ENCODE peak calls at places on chromosome 13, in six cellular contexts. N, J, I, E, R and F are unnamed samples.

GRCh38 chr13:45047394-45048328 is 58.3 kb downstream of the GPALPP1 start:
- DNase-seq in N (peak; percentile 16), J (peak; percentile 95), I (peak; percentile 76), E (peak; percentile 82), R (peak; percentile 82), F (peak; percentile 74)

GRCh38 chr13:20121154-20121515 is 39.7 kb downstream of the GJA3 start:
- DNase-seq in N (no peak), J (no peak), I (no peak), E (no peak), R (no peak), F (no peak)

GRCh38 chr13:102395174-102395573 is 6.7 kb downstream of the FGF14 start:
- DNase-seq in N (no peak), J (no peak), I (no peak), E (no peak), R (no peak), F (no peak)

GRCh38 chr13:33316890-33317289 is 31.3 kb upstream of the STARD13 start:
- DNase-seq in N (no peak), J (peak; percentile 13), I (no peak), E (no peak), R (no peak), F (no peak)

GRCh38 chr13:80408270-80408669 is 67.3 kb upstream of the SPRY2 start:
- DNase-seq in N (no peak), J (no peak), I (no peak), E (no peak), R (no peak), F (no peak)

GRCh38 chr13:33349996-33350826 is 64.7 kb upstream of the STARD13 start:
- DNase-seq in N (no peak), J (peak; percentile 70), I (peak; percentile 53), E (peak; percentile 18), R (peak; percentile 68), F (peak; percentile 42)

GRCh38 chr13:113627136-113627535 is 30.9 kb downstream of the ATP4B start:
- DNase-seq in N (no peak), J (no peak), I (no peak), E (no peak), R (no peak), F (no peak)

GRCh38 chr13:46164661-46165060 is 17.3 kb downstream of the LCP1 start:
- DNase-seq in N (no peak), J (no peak), I (no peak), E (no peak), R (no peak), F (no peak)

GRCh38 chr13:97205971-97206370 is 16.2 kb upstream of the MBNL2 start:
- DNase-seq in N (no peak), J (peak; percentile 34), I (no peak), E (peak; percentile 48), R (no peak), F (no peak)

GRCh38 chr13:44373601-44374347 is at the start of gene SERP2:
- DNase-seq in N (no peak), J (peak; percentile 51), I (peak; percentile 38), E (no peak), R (peak; percentile 18), F (peak; percentile 71)

GRCh38 chr13:23722726-23723453 is 152.7 kb downstream of the TNFRSF19 start:
- DNase-seq in N (no peak), J (no peak), I (no peak), E (no peak), R (no peak), F (no peak)

GRCh38 chr13:74576504-74576903 is 442.3 kb upstream of the KLF12 start:
- DNase-seq in N (no peak), J (no peak), I (no peak), E (no peak), R (no peak), F (no peak)

GRCh38 chr13:76711515-76712182 is 174.6 kb downstream of the KCTD12 start:
- DNase-seq in N (no peak), J (peak; percentile 89), I (no peak), E (peak; percentile 72), R (peak; percentile 44), F (no peak)

GRCh38 chr13:49563513-49563912 is 21.8 kb downstream of the RCBTB1 start:
- DNase-seq in N (no peak), J (peak; percentile 75), I (no peak), E (no peak), R (no peak), F (no peak)

DNA sequence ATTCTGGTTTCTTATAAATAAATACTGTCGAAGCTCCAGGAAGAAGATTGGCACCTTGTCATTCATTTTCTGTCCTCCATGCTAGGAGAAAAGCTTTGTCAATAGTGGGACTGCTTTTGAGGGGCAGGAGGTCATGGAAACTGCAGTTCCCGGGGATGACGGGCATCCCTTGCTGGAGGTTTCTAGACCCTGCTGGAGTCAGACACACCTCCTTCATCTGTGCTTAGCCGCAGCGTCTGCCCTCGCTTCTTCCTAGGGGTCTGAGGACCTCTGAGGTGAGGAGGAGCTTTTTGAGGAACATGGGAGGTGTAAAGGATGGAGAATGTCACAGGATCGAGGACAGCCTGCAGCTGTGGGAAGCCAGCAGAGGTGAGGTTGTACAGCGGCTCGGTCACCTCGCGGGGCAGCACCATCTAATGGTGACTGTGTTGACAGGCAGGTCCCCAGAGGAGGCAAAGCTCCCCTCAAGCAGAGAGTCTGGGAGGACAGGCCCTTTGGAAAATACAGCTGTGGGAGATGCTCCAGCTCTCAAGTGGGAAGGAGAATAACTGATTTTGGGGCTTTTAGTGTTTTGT is 172.7 kb upstream of the RNF113B start:
- DNase-seq in N (no peak), J (no peak), I (peak; percentile 20), E (no peak), R (peak; percentile 36), F (peak; percentile 37)
- TF ChIP-seq CTCF in N (no peak), J (no peak), I (peak; percentile 13), E (no peak), R (peak; percentile 28), F (no peak)

DNA sequence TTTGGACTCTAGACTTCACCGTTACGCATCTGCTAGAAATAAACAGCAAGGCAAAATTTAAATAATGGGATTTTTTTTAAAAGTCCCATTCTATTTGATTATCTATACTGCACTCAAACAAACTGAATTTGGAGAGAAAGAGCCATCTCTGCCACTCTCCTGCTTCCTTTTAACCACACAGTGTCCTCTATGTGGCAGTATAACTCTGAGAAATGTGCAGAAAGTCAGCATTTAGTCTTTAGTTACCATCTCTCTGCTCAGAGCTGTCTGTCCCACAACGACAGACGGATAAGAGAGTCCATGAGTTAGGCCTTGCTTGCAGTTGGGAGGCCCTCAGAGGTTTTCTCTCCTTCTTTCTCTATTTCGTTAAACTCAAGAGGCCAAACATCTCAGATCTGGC is 21.2 kb downstream of the CCNA1 start:
- DNase-seq in N (no peak), J (peak; percentile 32), I (no peak), E (no peak), R (no peak), F (no peak)
- TF ChIP-seq CTCF in N (no peak), J (peak; percentile 9), I (no peak), E (no peak), R (no peak), F (no peak)

GRCh38 chr13:35354882-35355281 is 121.6 kb downstream of the MAB21L1 start:
- DNase-seq in N (no peak), J (no peak), I (no peak), E (no peak), R (no peak), F (no peak)
- TF ChIP-seq CTCF in N (no peak), J (no peak), I (no peak), E (no peak), R (no peak), F (no peak)

DNA sequence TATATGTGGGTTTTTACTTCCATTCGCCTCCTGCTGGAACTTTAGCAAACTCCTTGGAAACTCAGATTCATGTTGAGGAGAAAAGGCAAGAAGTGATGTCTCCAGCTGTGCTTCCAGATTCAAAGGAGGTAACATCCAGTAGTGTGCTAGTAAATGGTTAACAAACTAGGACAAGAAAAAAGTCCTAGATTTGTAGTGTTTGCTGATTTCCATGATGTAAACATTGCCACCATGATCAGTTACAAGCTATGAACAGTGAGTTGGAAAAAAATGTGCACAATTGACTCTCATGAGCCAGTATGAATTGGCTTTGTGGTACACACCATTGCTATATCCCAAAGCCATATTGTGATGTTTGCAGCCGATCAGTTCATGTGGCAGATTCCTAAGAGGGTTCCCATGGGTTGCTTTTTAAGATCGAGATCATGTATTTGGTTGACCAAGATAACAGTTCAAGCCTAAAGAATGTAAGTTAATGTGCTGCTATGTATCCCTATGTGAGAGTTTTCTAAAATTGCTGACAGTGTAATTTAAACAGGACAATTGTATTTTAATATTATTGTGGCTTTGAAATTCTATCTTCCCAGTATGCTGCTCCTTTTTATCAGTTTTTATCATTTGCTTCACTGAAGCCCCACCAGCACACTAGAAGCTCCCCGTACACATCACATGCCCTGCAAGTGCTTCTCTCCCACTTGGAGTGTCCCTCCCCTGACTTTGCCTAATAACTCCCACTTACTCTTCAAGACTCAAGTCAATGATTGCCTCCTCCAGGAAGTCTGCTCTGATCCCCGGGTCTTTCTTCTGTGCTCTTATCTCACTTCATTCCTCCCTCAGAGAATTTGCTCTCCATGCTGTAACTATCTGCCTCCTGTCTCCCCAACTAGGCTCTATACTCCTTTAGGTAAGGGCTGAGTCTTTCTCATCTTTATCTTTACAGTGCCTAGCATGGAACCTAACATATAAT is 148.3 kb downstream of the RGCC start:
- DNase-seq in N (no peak), J (no peak), I (no peak), E (no peak), R (no peak), F (no peak)
- TF ChIP-seq CTCF in N (no peak), J (no peak), I (no peak), E (no peak), R (no peak), F (no peak)

DNA sequence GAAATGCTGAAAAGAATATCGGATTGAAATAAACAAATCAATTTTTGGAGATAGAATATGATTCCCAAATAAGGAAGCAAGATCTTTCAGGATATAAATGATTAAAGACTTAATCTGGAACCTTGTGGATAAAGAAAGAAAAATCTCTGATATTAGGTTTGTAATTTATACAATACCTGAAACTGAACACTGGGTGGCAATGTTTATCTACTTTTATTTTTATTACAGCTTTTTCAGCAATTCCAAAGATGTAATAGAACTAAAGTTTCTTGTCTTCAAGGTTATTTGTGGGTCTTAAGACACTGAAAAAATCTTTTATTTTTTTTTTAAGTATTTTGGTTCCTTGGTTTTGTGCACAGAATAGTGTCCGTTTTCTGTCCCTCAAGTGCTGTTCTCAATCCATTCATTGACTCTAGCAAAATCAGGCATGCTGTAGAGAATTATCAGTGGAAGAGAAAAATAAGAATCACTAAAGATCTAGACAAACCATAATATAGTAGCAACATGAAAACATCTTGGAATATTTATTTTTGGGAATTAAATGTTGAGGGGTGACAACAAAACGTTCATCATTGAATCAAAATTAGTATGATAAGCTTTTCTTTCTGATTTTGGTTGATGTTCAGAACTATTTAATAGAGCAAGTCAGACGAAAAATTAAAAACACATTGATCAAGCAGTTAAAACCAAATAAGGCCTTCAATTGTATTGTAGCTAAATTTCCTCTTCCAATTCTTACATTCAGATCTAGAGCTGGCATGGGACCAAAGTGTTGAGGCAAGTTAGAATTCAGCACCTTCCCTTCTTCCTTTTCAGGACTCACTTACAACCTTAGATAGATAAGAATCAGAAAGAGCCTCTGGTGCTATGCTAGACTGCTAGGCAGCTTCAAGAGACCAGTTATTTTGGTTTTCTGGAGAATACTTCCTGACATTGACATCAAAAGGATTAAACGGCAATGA is 704.4 kb upstream of the PCDH20 start:
- DNase-seq in N (no peak), J (peak; percentile 3), I (peak; percentile 13), E (peak; percentile 18), R (no peak), F (no peak)
- TF ChIP-seq CTCF in N (peak; percentile 6), J (no peak), I (no peak), E (peak; percentile 55), R (peak; percentile 44), F (no peak)